ENCODE peak calls at places on chromosomes 12 and 14, in ten cellular contexts. B is Calu3; S is MG63; U is T-helper 22 cell; D is putamen; V is GM12891; Q is activated T-cell treated with anti-CD3 and anti-CD28 coated beads, Interleukin-2, amount 50 U/mL, for 4 hours; Z is DMS153; W is stimulated activated CD4-positive, alpha-beta T cell treated with anti-CD3 and anti-CD28 coated beads, Interleukin-4, amount 100 ng/mL, for 48 hours; L is NCI-H226. O is an unnamed sample.

GRCh38 chr14:85634205-85634604 is 104.3 kb downstream of the FLRT2 start:
- DNase-seq in B (no peak), S (no peak), U (no peak), D (no peak), V (no peak), Q (no peak), Z (peak), W (no peak), L (peak), O (no peak)

GRCh38 chr12:107622005-107622404 is 63.6 kb upstream of the PWP1 start:
- DNase-seq in B (no peak), S (peak), U (no peak), D (no peak), V (no peak), Q (no peak), Z (no peak), W (no peak), L (peak), O (no peak)

GRCh38 chr12:91954326-91954725 is 191.3 kb downstream of the BTG1 start:
- DNase-seq in B (no peak), S (no peak), U (no peak), D (no peak), V (no peak), Q (no peak), Z (no peak), W (no peak), L (no peak), O (no peak)

GRCh38 chr14:74919421-74920165 is 3.5 kb downstream of the RPS6KL1 start:
- DNase-seq in B (no peak), S (peak), U (no peak), D (no peak), V (no peak), Q (no peak), Z (no peak), W (no peak), L (peak), O (no peak)

GRCh38 chr12:47837190-47838171 is 17.8 kb upstream of the HDAC7 start:
- DNase-seq in B (peak), S (peak), U (no peak), D (peak), V (no peak), Q (peak), Z (peak), W (no peak), L (peak), O (peak)

GRCh38 chr12:1634590-1635191 is 5.7 kb downstream of the WNT5B start:
- DNase-seq in B (peak), S (peak), U (peak), D (peak), V (peak), Q (peak), Z (peak), W (peak), L (peak), O (peak)

GRCh38 chr12:145369-145960 is 68.5 kb downstream of the SLC6A12 start:
- DNase-seq in B (no peak), S (no peak), U (no peak), D (no peak), V (no peak), Q (no peak), Z (no peak), W (no peak), L (no peak), O (no peak)

GRCh38 chr12:130668286-130669204 is 47.6 kb downstream of the RIMBP2 start:
- DNase-seq in B (no peak), S (no peak), U (no peak), D (no peak), V (no peak), Q (no peak), Z (no peak), W (no peak), L (no peak), O (no peak)

GRCh38 chr12:106519587-106519986 is 63.2 kb upstream of the RFX4 start:
- DNase-seq in B (no peak), S (no peak), U (no peak), D (no peak), V (no peak), Q (no peak), Z (no peak), W (no peak), L (no peak), O (no peak)

GRCh38 chr12:114895822-114896221 is 211.8 kb upstream of the TBX3 start:
- DNase-seq in B (no peak), S (no peak), U (no peak), D (no peak), V (no peak), Q (no peak), Z (no peak), W (no peak), L (no peak), O (no peak)

GRCh38 chr14:81234268-81234667 is 13.5 kb upstream of the GTF2A1 start:
- DNase-seq in B (no peak), S (no peak), U (no peak), D (no peak), V (no peak), Q (no peak), Z (no peak), W (no peak), L (no peak), O (no peak)

GRCh38 chr14:50040401-50040775 is 76.0 kb downstream of the VCPKMT start:
- DNase-seq in B (peak), S (peak), U (peak), D (no peak), V (no peak), Q (peak), Z (no peak), W (no peak), L (peak), O (peak)

GRCh38 chr12:65568517-65568916 is 255.8 kb upstream of the HMGA2 start:
- DNase-seq in B (peak), S (peak), U (no peak), D (no peak), V (no peak), Q (no peak), Z (no peak), W (no peak), L (peak), O (no peak)

GRCh38 chr12:128381537-128381936 is 114.6 kb downstream of the TMEM132C start:
- DNase-seq in B (no peak), S (no peak), U (no peak), D (peak), V (no peak), Q (no peak), Z (no peak), W (no peak), L (no peak), O (no peak)